ENCODE peak calls at places on chromosomes 3 and 15, in six cellular contexts. Q, Z, X, D, A and S are unnamed samples.

GRCh38 chr3:120300971-120301370 is 15.9 kb upstream of the GPR156 start:
- DNase-seq in X (no peak), Q (no peak), D (no peak), Z (no peak), A (no peak), S (no peak)

GRCh38 chr15:34693053-34693744 is 61.6 kb downstream of the GJD2 start:
- DNase-seq in A (peak), Z (no peak), D (no peak), Q (no peak), X (no peak), S (no peak)

GRCh38 chr3:37625690-37626089 is 236.0 kb upstream of the CTDSPL start:
- DNase-seq in X (no peak), Z (no peak), Q (no peak), A (no peak), D (no peak), S (no peak)

GRCh38 chr3:47722859-47723258 is 58.8 kb downstream of the SMARCC1 start:
- DNase-seq in Z (no peak), Q (no peak), D (no peak), A (no peak), X (no peak), S (no peak)

GRCh38 chr15:64019764-64020163 is 26.5 kb downstream of the DAPK2 start:
- DNase-seq in A (no peak), Z (no peak), Q (peak), X (no peak), D (peak), S (no peak)

GRCh38 chr3:16860234-16860633 is 24.5 kb upstream of the PLCL2 start:
- DNase-seq in A (no peak), Z (no peak), D (no peak), X (no peak), Q (no peak), S (no peak)

GRCh38 chr15:41001524-41001923 is 48.3 kb downstream of the CHAC1 start:
- DNase-seq in A (no peak), Z (no peak), X (no peak), D (peak), Q (no peak), S (peak)

GRCh38 chr3:20055020-20055775 is 15.0 kb downstream of the KAT2B start:
- DNase-seq in A (no peak), Z (no peak), D (no peak), Q (no peak), X (no peak), S (no peak)

GRCh38 chr3:169607909-169608308 is 55.6 kb downstream of the MECOM start:
- DNase-seq in A (no peak), X (no peak), D (no peak), Z (no peak), Q (no peak), S (peak)

GRCh38 chr3:16377847-16378302 is 112.9 kb downstream of the OXNAD1 start:
- DNase-seq in A (no peak), Z (no peak), Q (no peak), X (no peak), D (no peak), S (no peak)

GRCh38 chr3:184196536-184196935 is 10.5 kb downstream of the ABCF3 start:
- DNase-seq in Q (no peak), Z (no peak), A (no peak), D (no peak), X (no peak), S (no peak)

GRCh38 chr3:183490653-183491052 is 62.2 kb upstream of the MCF2L2 start:
- DNase-seq in A (peak), D (peak), X (no peak), Z (no peak), Q (no peak), S (no peak)

GRCh38 chr3:46490338-46491084 is 7.3 kb upstream of the RTP3 start:
- DNase-seq in Q (no peak), X (no peak), D (no peak), A (no peak), Z (no peak), S (no peak)

GRCh38 chr3:6807967-6808588 is 52.8 kb upstream of the GRM7 start:
- DNase-seq in Z (no peak), X (no peak), A (peak), Q (no peak), D (no peak), S (no peak)

GRCh38 chr3:18143258-18143780 is 281.8 kb downstream of the SATB1 start:
- DNase-seq in Q (no peak), A (no peak), Z (no peak), D (no peak), X (no peak), S (no peak)

GRCh38 chr15:61075741-61076140 is 153.4 kb downstream of the RORA start:
- DNase-seq in Z (no peak), D (no peak), A (no peak), X (no peak), Q (no peak), S (no peak)

GRCh38 chr3:108127301-108127988 is 36.6 kb upstream of the CD47 start:
- DNase-seq in X (no peak), A (no peak), Q (no peak), D (peak), Z (no peak), S (no peak)

GRCh38 chr3:142272200-142272891 is 47.0 kb upstream of the GK5 start:
- DNase-seq in A (peak), Z (no peak), X (no peak), D (no peak), Q (no peak), S (no peak)

GRCh38 chr3:131216801-131217200 is 164.8 kb upstream of the NUDT16 start:
- DNase-seq in D (no peak), A (peak), Q (no peak), Z (no peak), X (no peak), S (no peak)

GRCh38 chr3:107284570-107284969 is 92.7 kb upstream of the CCDC54 start:
- DNase-seq in D (no peak), Q (no peak), A (peak), X (no peak), Z (no peak), S (no peak)

GRCh38 chr3:52092291-52092660 is 35.9 kb upstream of the DUSP7 start:
- DNase-seq in A (no peak), Z (no peak), Q (no peak), X (no peak), D (no peak), S (no peak)

GRCh38 chr3:134879991-134880390 is 84.9 kb downstream of the EPHB1 start:
- DNase-seq in X (no peak), Z (no peak), Q (no peak), D (no peak), A (no peak), S (no peak)

GRCh38 chr3:197297020-197297419 is 1.4 kb downstream of the DLG1 start:
- DNase-seq in Z (no peak), D (no peak), X (no peak), A (no peak), Q (no peak), S (no peak)

GRCh38 chr3:4738737-4739274 is 240.4 kb upstream of the BHLHE40 start:
- DNase-seq in Z (no peak), X (no peak), Q (peak), D (no peak), A (no peak), S (no peak)

GRCh38 chr15:84572231-84572630 is 28.6 kb upstream of the ZSCAN2 start:
- DNase-seq in D (no peak), Q (no peak), A (no peak), X (no peak), Z (no peak), S (no peak)

GRCh38 chr15:94582368-94582767 is 351.0 kb downstream of the MCTP2 start:
- DNase-seq in Q (no peak), D (no peak), Z (peak), X (peak), A (no peak), S (peak)

GRCh38 chr3:126703512-126704493 is at the start of gene CHCHD6:
- DNase-seq in D (peak), A (peak), Z (peak), X (peak), Q (peak), S (peak)
- TF ChIP-seq CTCF in D (no peak), A (no peak), Z (peak), X (no peak), Q (peak), S (no peak)

GRCh38 chr3:188262488-188262887 is 108.5 kb downstream of the LPP start:
- DNase-seq in Z (no peak), A (no peak), X (no peak), D (no peak), Q (no peak), S (no peak)
- TF ChIP-seq CTCF in Z (no peak), A (no peak), X (no peak), D (no peak), Q (no peak), S (no peak)

DNA sequence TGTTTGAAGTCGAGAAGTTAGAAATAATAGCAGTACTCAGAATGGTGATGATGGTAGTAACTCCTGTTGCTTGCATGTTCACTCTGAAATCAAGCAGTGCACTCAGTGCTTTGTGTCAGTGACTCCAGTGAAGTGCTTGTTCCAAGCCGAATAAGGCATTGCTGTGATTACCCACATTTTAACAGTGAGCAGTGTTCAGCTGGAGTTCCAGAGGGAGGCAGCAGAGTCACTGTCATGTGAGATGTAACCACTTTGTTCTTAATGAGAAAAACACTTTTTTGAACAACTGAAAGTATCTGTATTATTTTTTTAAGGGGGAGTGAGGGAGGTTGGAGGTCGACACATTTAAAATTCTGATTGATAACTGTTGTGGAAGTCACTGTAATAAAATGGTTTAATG is 3.7 kb downstream of the MDFIC2 start:
- DNase-seq in Z (no peak), A (peak), D (no peak), X (peak), Q (no peak), S (peak)
- TF ChIP-seq CTCF in Z (peak), A (peak), D (no peak), X (no peak), Q (no peak), S (peak)

GRCh38 chr15:39153058-39153457 is 427.8 kb upstream of the THBS1 start:
- DNase-seq in D (no peak), A (no peak), Q (no peak), Z (no peak), X (no peak), S (no peak)

GRCh38 chr15:39156166-39156565 is 424.7 kb upstream of the THBS1 start:
- DNase-seq in A (no peak), X (no peak), Q (peak), Z (no peak), D (no peak), S (no peak)

GRCh38 chr15:39153718-39154117 is 427.2 kb upstream of the THBS1 start:
- DNase-seq in Q (no peak), D (peak), A (no peak), Z (no peak), X (no peak), S (no peak)

GRCh38 chr15:39154776-39155175 is 426.1 kb upstream of the THBS1 start:
- DNase-seq in Z (no peak), D (no peak), X (no peak), A (no peak), Q (no peak), S (no peak)

DNA sequence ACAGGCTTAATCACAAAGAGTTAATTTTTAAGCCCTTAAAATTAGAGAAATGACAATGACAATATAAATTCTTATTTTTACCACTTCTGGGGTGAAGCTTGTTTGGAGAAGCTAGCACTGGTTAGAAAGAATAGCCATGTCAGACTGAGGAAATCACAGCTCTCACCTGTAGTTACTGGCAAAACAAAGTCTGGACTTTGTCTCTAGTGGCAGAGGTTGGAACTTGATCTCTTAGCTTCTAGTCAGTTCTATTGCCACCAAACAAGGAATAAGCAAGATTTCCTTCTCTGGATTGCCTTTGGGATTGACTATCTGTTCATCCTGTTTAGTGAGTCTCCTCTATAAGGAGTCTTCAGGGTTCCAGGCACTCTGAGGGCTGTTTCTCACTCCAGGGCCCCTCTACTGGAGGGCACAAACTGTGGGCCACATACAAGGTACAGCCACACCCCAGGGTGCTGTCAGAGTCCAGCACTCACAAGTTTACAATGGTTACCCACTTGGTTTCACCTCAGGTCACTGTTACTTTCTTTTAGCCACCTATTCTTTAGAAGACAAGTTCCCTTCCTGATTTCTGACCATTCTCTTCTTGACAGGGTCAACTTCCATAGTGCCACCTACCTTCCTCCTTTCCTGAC is 426.6 kb upstream of the THBS1 start:
- DNase-seq in A (no peak), X (no peak), D (peak), Q (no peak), Z (no peak), S (no peak)
- TF ChIP-seq CTCF in A (no peak), X (no peak), D (peak), Q (no peak), Z (peak), S (peak)

GRCh38 chr3:136546718-136547117 is 205.5 kb downstream of the STAG1 start:
- DNase-seq in Q (no peak), D (no peak), X (no peak), Z (no peak), A (peak), S (no peak)
- TF ChIP-seq CTCF in Q (no peak), D (peak), X (no peak), Z (peak), A (peak), S (no peak)

DNA sequence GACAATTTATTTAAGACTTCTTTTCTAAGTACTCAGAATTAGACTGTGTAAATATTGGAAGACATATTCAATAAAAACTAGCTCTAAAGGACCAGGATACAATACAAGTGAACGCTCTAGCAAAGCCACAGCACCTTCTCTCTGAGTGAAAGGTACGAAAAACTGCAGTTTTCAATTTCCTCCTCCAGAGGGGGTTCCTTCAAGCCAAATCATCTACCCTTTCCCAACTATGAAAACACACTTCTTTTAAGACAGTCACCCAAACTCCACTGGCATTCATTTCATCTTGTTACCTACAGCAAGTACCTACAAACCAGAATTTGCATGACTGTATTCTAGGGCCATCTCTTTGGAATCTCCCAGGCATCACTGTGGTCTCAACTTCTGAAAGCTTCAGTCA is 165.8 kb downstream of the ERC2 start:
- DNase-seq in X (no peak), Z (no peak), Q (no peak), A (no peak), D (no peak), S (no peak)
- TF ChIP-seq CTCF in X (no peak), Z (peak), Q (no peak), A (peak), D (no peak), S (peak)

GRCh38 chr15:82809308-82810060 is at the start of gene WHAMM:
- DNase-seq in X (peak), A (peak), D (peak), Z (peak), Q (peak), S (peak)

GRCh38 chr15:82810863-82811421 is 1.5 kb downstream of the WHAMM start:
- DNase-seq in Z (no peak), A (no peak), D (no peak), Q (no peak), X (no peak), S (no peak)

GRCh38 chr15:82808634-82809041 is 790 bp upstream of the WHAMM start:
- DNase-seq in X (no peak), Q (no peak), D (no peak), Z (no peak), A (no peak), S (no peak)

GRCh38 chr15:82807920-82808633 is 1.4 kb upstream of the WHAMM start:
- DNase-seq in A (no peak), D (no peak), Q (no peak), X (no peak), Z (no peak), S (no peak)

DNA sequence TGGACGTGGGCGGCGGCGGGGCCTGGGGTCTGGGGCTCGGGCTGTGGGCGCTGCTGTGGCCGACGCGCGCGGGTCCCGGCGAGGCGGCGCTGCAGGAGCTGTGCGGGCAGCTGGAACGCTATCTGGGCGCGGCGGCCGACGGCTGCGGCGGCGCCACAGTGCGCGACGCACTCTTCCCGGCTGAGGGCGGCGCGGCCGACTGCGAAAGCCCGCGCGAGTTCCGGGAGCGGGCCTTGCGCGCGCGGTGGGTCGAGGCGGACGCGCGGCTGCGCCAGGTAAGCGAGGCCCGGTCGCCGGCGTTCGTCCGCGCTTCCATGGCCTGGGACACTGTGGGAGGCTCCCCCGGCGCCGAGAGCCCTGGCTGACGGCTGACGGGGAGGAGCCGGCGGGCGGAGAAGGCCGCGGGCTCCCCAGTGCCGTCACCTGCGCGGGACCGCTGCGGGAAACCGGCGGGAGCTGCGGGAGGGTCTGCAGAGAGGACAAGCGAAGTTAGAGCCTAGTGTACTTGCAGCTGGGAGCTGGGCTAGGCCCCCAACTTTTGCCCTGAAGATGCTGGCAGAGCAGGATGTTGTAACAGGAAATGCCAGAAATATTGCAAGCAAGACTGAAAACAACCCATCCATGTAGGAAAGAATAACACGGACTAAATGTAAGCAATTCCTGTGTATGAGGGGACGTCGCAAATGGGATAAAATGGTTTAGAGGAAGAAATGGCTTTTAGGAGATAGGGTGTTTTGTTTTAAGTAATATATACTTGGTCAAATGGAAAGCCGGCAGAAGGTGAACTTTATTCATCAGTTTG is 834 bp downstream of the WHAMM start:
- DNase-seq in X (peak), Z (peak), D (peak), Q (peak), A (peak), S (peak)
- TF ChIP-seq CTCF in X (no peak), Z (no peak), D (no peak), Q (no peak), A (no peak), S (no peak)